ENCODE peak calls at places on chromosomes 6 and 20, in nine cellular contexts. L is IMR-90; C is NCI-H460; H is AG04450; Q is iris pigment epithelial cell; S is neural progenitor cell; U is stimulated activated CD4-positive, alpha-beta T cell treated with anti-CD3 and anti-CD28 coated beads, Interleukin-4, amount 100 ng/mL, for 1 hour; M is SK-MEL-5; T is left kidney. E is an unnamed sample.

GRCh38 chr6:9095671-9096260 is 660.4 kb upstream of the SLC35B3 start:
- DNase-seq in L (no peak), C (no peak), H (no peak), Q (no peak), S (peak), U (no peak), M (no peak), T (peak), E (no peak)

GRCh38 chr6:47034919-47035318 is 7.2 kb downstream of the ADGRF1 start:
- DNase-seq in L (peak), C (no peak), H (peak), Q (peak), S (peak), U (no peak), M (peak), T (peak), E (peak)

GRCh38 chr6:26128013-26128771 is 41.0 kb downstream of the HFE start:
- DNase-seq in L (no peak), C (no peak), H (no peak), Q (no peak), S (no peak), U (no peak), M (no peak), T (no peak), E (no peak)

GRCh38 chr6:70864404-70864803 is 92.5 kb downstream of the B3GAT2 start:
- DNase-seq in L (no peak), C (no peak), H (no peak), Q (no peak), S (peak), U (no peak), M (no peak), T (no peak), E (no peak)

GRCh38 chr6:151288711-151289398 is 49.1 kb downstream of the AKAP12 start:
- DNase-seq in L (no peak), C (no peak), H (no peak), Q (no peak), S (no peak), U (no peak), M (no peak), T (peak), E (no peak)

GRCh38 chr6:27495386-27496135 is 22.7 kb upstream of the ZNF184 start:
- DNase-seq in L (peak), C (peak), H (no peak), Q (peak), S (peak), U (peak), M (peak), T (peak), E (peak)

GRCh38 chr6:26198626-26199056 is 111.4 kb downstream of the HFE start:
- DNase-seq in L (peak), C (no peak), H (no peak), Q (no peak), S (no peak), U (no peak), M (no peak), T (no peak), E (no peak)

GRCh38 chr6:23637296-23637695 is 488.7 kb upstream of the NRSN1 start:
- DNase-seq in L (no peak), C (no peak), H (no peak), Q (peak), S (no peak), U (no peak), M (no peak), T (no peak), E (no peak)

GRCh38 chr6:106253194-106253593 is 72.4 kb downstream of the ATG5 start:
- DNase-seq in L (peak), C (no peak), H (no peak), Q (peak), S (no peak), U (no peak), M (no peak), T (no peak), E (peak)

GRCh38 chr6:142171351-142171750 is 24.3 kb downstream of the VTA1 start:
- DNase-seq in L (no peak), C (no peak), H (no peak), Q (no peak), S (no peak), U (no peak), M (no peak), T (no peak), E (no peak)

GRCh38 chr6:146770965-146771735 is 172.4 kb downstream of the ADGB start:
- DNase-seq in L (no peak), C (no peak), H (no peak), Q (no peak), S (no peak), U (peak), M (no peak), T (peak), E (no peak)

GRCh38 chr20:1933465-1933870 is 38.3 kb downstream of the SIRPA start:
- DNase-seq in L (peak), C (no peak), H (no peak), Q (no peak), S (no peak), U (no peak), M (no peak), T (no peak), E (peak)

GRCh38 chr6:32188381-32189081 is 1.5 kb downstream of the PBX2 start:
- DNase-seq in L (peak), C (no peak), H (no peak), Q (peak), S (no peak), U (no peak), M (no peak), T (peak), E (peak)

GRCh38 chr6:14924126-14925024 is 321.5 kb upstream of the JARID2 start:
- DNase-seq in L (peak), C (no peak), H (peak), Q (peak), S (peak), U (no peak), M (no peak), T (peak), E (peak)

GRCh38 chr6:67854098-67854497 is 781.0 kb upstream of the ADGRB3 start:
- DNase-seq in L (no peak), C (no peak), H (no peak), Q (peak), S (no peak), U (no peak), M (no peak), T (no peak), E (no peak)

GRCh38 chr20:4962257-4962855 is 39.0 kb downstream of the SLC23A2 start:
- DNase-seq in L (no peak), C (no peak), H (no peak), Q (no peak), S (no peak), U (peak), M (no peak), T (peak), E (no peak)

GRCh38 chr20:17129089-17129488 is 97.8 kb upstream of the PCSK2 start:
- DNase-seq in L (no peak), C (no peak), H (no peak), Q (no peak), S (no peak), U (no peak), M (no peak), T (no peak), E (no peak)

GRCh38 chr6:40397287-40398033 is 189.7 kb downstream of the LRFN2 start:
- DNase-seq in L (no peak), C (no peak), H (no peak), Q (no peak), S (no peak), U (no peak), M (no peak), T (no peak), E (no peak)

GRCh38 chr6:118746100-118746874 is 94.9 kb upstream of the CEP85L start:
- DNase-seq in L (no peak), C (no peak), H (no peak), Q (no peak), S (no peak), U (no peak), M (no peak), T (no peak), E (peak)

GRCh38 chr6:20630617-20631448 is 96.6 kb downstream of the CDKAL1 start:
- DNase-seq in L (no peak), C (no peak), H (no peak), Q (no peak), S (no peak), U (no peak), M (no peak), T (peak), E (no peak)

GRCh38 chr6:38567436-38567835 is 72.3 kb downstream of the BTBD9 start:
- DNase-seq in L (peak), C (no peak), H (peak), Q (peak), S (no peak), U (no peak), M (peak), T (peak), E (peak)

GRCh38 chr6:142934599-142934998 is 10.4 kb downstream of the HIVEP2 start:
- DNase-seq in L (no peak), C (no peak), H (no peak), Q (no peak), S (no peak), U (no peak), M (no peak), T (no peak), E (no peak)

GRCh38 chr6:48289841-48290240 is 178.8 kb upstream of the PTCHD4 start:
- DNase-seq in L (no peak), C (no peak), H (no peak), Q (no peak), S (no peak), U (no peak), M (no peak), T (no peak), E (no peak)

GRCh38 chr6:20669571-20670314 is 135.5 kb downstream of the CDKAL1 start:
- DNase-seq in L (peak), C (no peak), H (no peak), Q (no peak), S (no peak), U (no peak), M (no peak), T (no peak), E (no peak)

GRCh38 chr6:36930483-36930882 is 24.1 kb upstream of the PI16 start:
- DNase-seq in L (no peak), C (no peak), H (no peak), Q (no peak), S (no peak), U (no peak), M (no peak), T (no peak), E (no peak)

GRCh38 chr6:11139051-11139960 is 27.8 kb upstream of the ERVFRD-1 start:
- DNase-seq in L (peak), C (no peak), H (no peak), Q (peak), S (no peak), U (no peak), M (no peak), T (no peak), E (peak)

GRCh38 chr6:118800394-118801071 is 93.4 kb upstream of the ASF1A start:
- DNase-seq in L (peak), C (peak), H (peak), Q (peak), S (peak), U (peak), M (peak), T (peak), E (peak)

GRCh38 chr20:50146732-50147662 is 6.5 kb downstream of the PEDS1 start:
- DNase-seq in L (peak), C (no peak), H (no peak), Q (peak), S (peak), U (peak), M (peak), T (peak), E (peak)

GRCh38 chr6:105431226-105431625 is 28.3 kb upstream of the PREP start:
- DNase-seq in L (peak), C (peak), H (peak), Q (peak), S (peak), U (no peak), M (peak), T (peak), E (peak)

GRCh38 chr6:46144270-46144669 is 14.5 kb downstream of the ENPP4 start:
- DNase-seq in L (no peak), C (no peak), H (no peak), Q (no peak), S (no peak), U (no peak), M (no peak), T (no peak), E (no peak)

GRCh38 chr20:47857142-47857993 is 72.1 kb upstream of the SULF2 start:
- DNase-seq in L (no peak), C (no peak), H (no peak), Q (peak), S (no peak), U (no peak), M (no peak), T (peak), E (no peak)

GRCh38 chr6:87154641-87155271 is 609 bp upstream of the ZNF292 start:
- DNase-seq in L (peak), C (no peak), H (peak), Q (peak), S (no peak), U (no peak), M (peak), T (no peak), E (peak)

GRCh38 chr6:107827541-107827940 is 3.4 kb upstream of the SCML4 start:
- DNase-seq in L (no peak), C (no peak), H (no peak), Q (no peak), S (no peak), U (no peak), M (no peak), T (no peak), E (no peak)

GRCh38 chr20:10719740-10720380 is 46.1 kb upstream of the JAG1 start:
- DNase-seq in L (no peak), C (no peak), H (no peak), Q (no peak), S (no peak), U (no peak), M (peak), T (no peak), E (no peak)

GRCh38 chr6:37483917-37484785 is 15.5 kb downstream of the CCDC167 start:
- DNase-seq in L (peak), C (peak), H (no peak), Q (peak), S (peak), U (peak), M (peak), T (peak), E (peak)

GRCh38 chr6:159084493-159085091 is 39.8 kb upstream of the TAGAP start:
- DNase-seq in L (peak), C (no peak), H (no peak), Q (peak), S (no peak), U (no peak), M (no peak), T (no peak), E (peak)